ENCODE peak calls at places on chromosomes 6 and 20, in seven cellular contexts. E, U, K, R, C, W and S are unnamed samples.

GRCh38 chr6:33317418-33317667 is 201 bp downstream of the ZBTB22 start:
- DNase-seq in E (no peak), U (peak), K (no peak), R (peak), C (no peak), W (no peak), S (no peak)

GRCh38 chr6:34316442-34317171 is 67.8 kb upstream of the SMIM29 start:
- DNase-seq in E (no peak), U (no peak), K (no peak), R (no peak), C (no peak), W (no peak), S (no peak)

GRCh38 chr20:47744803-47745202 is 40.5 kb downstream of the SULF2 start:
- DNase-seq in E (no peak), U (no peak), K (no peak), R (no peak), C (no peak), W (no peak), S (no peak)

GRCh38 chr20:25197870-25198190 is 2.3 kb downstream of the ENTPD6 start:
- DNase-seq in E (no peak), U (no peak), K (no peak), R (no peak), C (no peak), W (no peak), S (no peak)

GRCh38 chr20:63706027-63706695 is 1.6 kb downstream of the ARFRP1 start:
- DNase-seq in E (no peak), U (no peak), K (no peak), R (no peak), C (no peak), W (peak), S (no peak)

GRCh38 chr6:79544299-79544927 is 7.2 kb upstream of the LCA5 start:
- DNase-seq in E (peak), U (no peak), K (peak), R (no peak), C (peak), W (no peak), S (peak)

GRCh38 chr6:143007626-143008025 is 53.1 kb upstream of the AIG1 start:
- DNase-seq in E (no peak), U (no peak), K (no peak), R (no peak), C (no peak), W (no peak), S (no peak)

GRCh38 chr6:40894962-40895799 is 143.8 kb downstream of the UNC5CL start:
- DNase-seq in E (peak), U (peak), K (peak), R (peak), C (peak), W (peak), S (peak)

GRCh38 chr20:63345328-63346100 is 15.6 kb downstream of the CHRNA4 start:
- DNase-seq in E (no peak), U (no peak), K (no peak), R (no peak), C (no peak), W (no peak), S (peak)

GRCh38 chr6:135935951-135936601 is 84.6 kb downstream of the PDE7B start:
- DNase-seq in E (no peak), U (no peak), K (no peak), R (no peak), C (peak), W (no peak), S (no peak)

GRCh38 chr20:49646126-49646525 is 67.6 kb downstream of the B4GALT5 start:
- DNase-seq in E (no peak), U (no peak), K (no peak), R (no peak), C (peak), W (no peak), S (no peak)

GRCh38 chr20:64247312-64247627 is 8.3 kb upstream of the PCMTD2 start:
- DNase-seq in E (no peak), U (no peak), K (no peak), R (no peak), C (no peak), W (no peak), S (no peak)

GRCh38 chr20:10716855-10717254 is 43.1 kb upstream of the JAG1 start:
- DNase-seq in E (no peak), U (no peak), K (no peak), R (no peak), C (peak), W (no peak), S (no peak)

GRCh38 chr6:108944707-108945685 is 96.8 kb downstream of the ARMC2 start:
- DNase-seq in E (no peak), U (no peak), K (peak), R (peak), C (peak), W (peak), S (no peak)

GRCh38 chr6:107318100-107318736 is 141.1 kb downstream of the PDSS2 start:
- DNase-seq in E (peak), U (peak), K (peak), R (peak), C (peak), W (no peak), S (peak)

GRCh38 chr20:50186987-50187402 is 3.6 kb upstream of the CEBPB start:
- DNase-seq in E (no peak), U (no peak), K (peak), R (no peak), C (peak), W (peak), S (no peak)

GRCh38 chr6:29516108-29516507 is 28.4 kb upstream of the MAS1L start:
- DNase-seq in E (peak), U (no peak), K (peak), R (no peak), C (peak), W (no peak), S (peak)

GRCh38 chr6:151963001-151963400 is 155.5 kb downstream of the ESR1 start:
- DNase-seq in E (no peak), U (no peak), K (no peak), R (no peak), C (no peak), W (no peak), S (no peak)

GRCh38 chr6:139020689-139021088 is 7.9 kb upstream of the ABRACL start:
- DNase-seq in E (no peak), U (no peak), K (no peak), R (no peak), C (no peak), W (no peak), S (no peak)

GRCh38 chr20:47574616-47575401 is 73.1 kb downstream of the NCOA3 start:
- DNase-seq in E (no peak), U (no peak), K (peak), R (no peak), C (peak), W (no peak), S (no peak)

GRCh38 chr6:13574149-13574570 is 241 bp upstream of the SIRT5 start:
- DNase-seq in E (peak), U (peak), K (peak), R (peak), C (peak), W (peak), S (peak)

GRCh38 chr20:20677186-20677585 is 35.3 kb downstream of the RALGAPA2 start:
- DNase-seq in E (no peak), U (no peak), K (no peak), R (no peak), C (peak), W (no peak), S (no peak)

GRCh38 chr6:134658596-134658995 is 291.3 kb downstream of the ALDH8A1 start:
- DNase-seq in E (no peak), U (no peak), K (no peak), R (no peak), C (no peak), W (no peak), S (no peak)

GRCh38 chr6:24536466-24536865 is 41.7 kb downstream of the ALDH5A1 start:
- DNase-seq in E (no peak), U (no peak), K (no peak), R (no peak), C (no peak), W (no peak), S (no peak)

GRCh38 chr6:87907521-87907920 is 140.1 kb upstream of the SPACA1 start:
- DNase-seq in E (peak), U (no peak), K (peak), R (no peak), C (peak), W (no peak), S (peak)

GRCh38 chr20:45372646-45373352 is 5.3 kb downstream of the TP53TG5 start:
- DNase-seq in E (no peak), U (peak), K (peak), R (peak), C (no peak), W (peak), S (no peak)

GRCh38 chr6:137102050-137102848 is 57.5 kb upstream of the IL20RA start:
- DNase-seq in E (no peak), U (no peak), K (no peak), R (no peak), C (no peak), W (no peak), S (no peak)

GRCh38 chr20:24783631-24784492 is 165.2 kb upstream of the CST7 start:
- DNase-seq in E (no peak), U (peak), K (no peak), R (no peak), C (no peak), W (peak), S (no peak)

GRCh38 chr6:82017316-82017715 is 230.2 kb downstream of the IBTK start:
- DNase-seq in E (peak), U (no peak), K (peak), R (no peak), C (peak), W (peak), S (peak)

GRCh38 chr6:26045939-26046368 is 41.3 kb upstream of the HFE start:
- DNase-seq in E (peak), U (no peak), K (no peak), R (no peak), C (no peak), W (no peak), S (no peak)

GRCh38 chr6:129895692-129896091 is 34.6 kb upstream of the TMEM244 start:
- DNase-seq in E (peak), U (no peak), K (no peak), R (no peak), C (peak), W (no peak), S (no peak)

GRCh38 chr6:150598401-150598800 is 1.3 kb upstream of the PLEKHG1 start:
- DNase-seq in E (no peak), U (no peak), K (no peak), R (no peak), C (no peak), W (no peak), S (peak)